ENCODE peak calls at places on chromosomes 16 and 17, in four cellular contexts. One of them, this sample, is unnamed.
A peak's percentile ranks its signal among the peaks of the same experiment; 100 is the strongest.

GRCh38 chr17:68457168-68457538 is at the start of gene WIPI1:
- DNase-seq in K562: no peak
- DNase-seq in CD8-positive, alpha-beta T cell: no peak
- DNase-seq in B cell: no peak
- DNase-seq in this sample: no peak

GRCh38 chr17:79042421-79043190 is 18.6 kb downstream of the C1QTNF1 start:
- DNase-seq in CD8-positive, alpha-beta T cell: peak; percentile 58
- DNase-seq in K562: peak; percentile 54
- DNase-seq in B cell: peak; percentile 69
- DNase-seq in this sample: peak; percentile 72

GRCh38 chr17:57459286-57459915 is 203.1 kb downstream of the MSI2 start:
- DNase-seq in CD8-positive, alpha-beta T cell: no peak
- DNase-seq in K562: peak; percentile 81
- DNase-seq in B cell: no peak
- DNase-seq in this sample: no peak

GRCh38 chr17:2050246-2050866 is 4.5 kb upstream of the HIC1 start:
- DNase-seq in CD8-positive, alpha-beta T cell: peak; percentile 61
- DNase-seq in K562: peak; percentile 85
- DNase-seq in B cell: peak; percentile 89
- DNase-seq in this sample: peak; percentile 62

GRCh38 chr16:83895942-83896341 is 3.0 kb upstream of the MLYCD start:
- DNase-seq in B cell: no peak
- DNase-seq in K562: no peak
- DNase-seq in CD8-positive, alpha-beta T cell: no peak
- DNase-seq in this sample: no peak

GRCh38 chr17:81552244-81553017 is at the start of gene FAAP100:
- DNase-seq in B cell: peak; percentile 91
- DNase-seq in CD8-positive, alpha-beta T cell: peak; percentile 79
- DNase-seq in K562: peak; percentile 89
- DNase-seq in this sample: peak; percentile 86

GRCh38 chr17:4812690-4813089 is 5.7 kb downstream of the PLD2 start:
- DNase-seq in B cell: no peak
- DNase-seq in CD8-positive, alpha-beta T cell: no peak
- DNase-seq in K562: no peak
- DNase-seq in this sample: no peak

GRCh38 chr17:58630883-58631522 is 60.8 kb downstream of the TEX14 start:
- DNase-seq in K562: peak; percentile 88
- DNase-seq in B cell: peak; percentile 70
- DNase-seq in CD8-positive, alpha-beta T cell: peak; percentile 3
- DNase-seq in this sample: peak; percentile 46

GRCh38 chr16:61074324-61074723 is 961.9 kb downstream of the CDH8 start:
- DNase-seq in CD8-positive, alpha-beta T cell: no peak
- DNase-seq in K562: no peak
- DNase-seq in B cell: no peak
- DNase-seq in this sample: no peak

GRCh38 chr17:60445144-60445543 is 22.9 kb downstream of the CHCT1 start:
- DNase-seq in K562: no peak
- DNase-seq in CD8-positive, alpha-beta T cell: no peak
- DNase-seq in B cell: no peak
- DNase-seq in this sample: no peak

GRCh38 chr16:22030087-22030812 is 22.3 kb downstream of the MOSMO start:
- DNase-seq in CD8-positive, alpha-beta T cell: no peak
- DNase-seq in K562: no peak
- DNase-seq in B cell: no peak
- DNase-seq in this sample: no peak

GRCh38 chr17:57242148-57242547 is 14.2 kb upstream of the MSI2 start:
- DNase-seq in CD8-positive, alpha-beta T cell: no peak
- DNase-seq in K562: no peak
- DNase-seq in B cell: no peak
- DNase-seq in this sample: no peak

GRCh38 chr17:40542562-40543411 is 22.5 kb downstream of the CCR7 start:
- DNase-seq in K562: no peak
- DNase-seq in B cell: peak; percentile 57
- DNase-seq in CD8-positive, alpha-beta T cell: no peak
- DNase-seq in this sample: no peak

GRCh38 chr16:48384982-48385271 is 286 bp downstream of the SIAH1 start:
- DNase-seq in K562: peak; percentile 51
- DNase-seq in B cell: no peak
- DNase-seq in CD8-positive, alpha-beta T cell: no peak
- DNase-seq in this sample: no peak

GRCh38 chr16:4682616-4683254 is 10.6 kb upstream of the NUDT16L1 start:
- DNase-seq in CD8-positive, alpha-beta T cell: no peak
- DNase-seq in K562: peak; percentile 59
- DNase-seq in B cell: no peak
- DNase-seq in this sample: peak; percentile 65

GRCh38 chr17:51435641-51436091 is 175.3 kb downstream of the UTP18 start:
- DNase-seq in B cell: peak; percentile 4
- DNase-seq in CD8-positive, alpha-beta T cell: no peak
- DNase-seq in K562: peak; percentile 62
- DNase-seq in this sample: peak; percentile 64
- TF ChIP-seq CTCF in B cell: no peak
- TF ChIP-seq CTCF in CD8-positive, alpha-beta T cell: no peak
- TF ChIP-seq CTCF in K562: peak; percentile 65
- TF ChIP-seq CTCF in this sample: peak; percentile 33

GRCh38 chr17:55304171-55304859 is 39.6 kb downstream of the HLF start:
- DNase-seq in CD8-positive, alpha-beta T cell: no peak
- DNase-seq in B cell: no peak
- DNase-seq in K562: no peak
- DNase-seq in this sample: no peak

GRCh38 chr17:55303008-55303493 is 38.3 kb downstream of the HLF start:
- DNase-seq in K562: no peak
- DNase-seq in B cell: no peak
- DNase-seq in CD8-positive, alpha-beta T cell: no peak
- DNase-seq in this sample: no peak

GRCh38 chr17:55305321-55306087 is 40.7 kb downstream of the HLF start:
- DNase-seq in K562: no peak
- DNase-seq in CD8-positive, alpha-beta T cell: no peak
- DNase-seq in B cell: no peak
- DNase-seq in this sample: no peak

GRCh38 chr17:55302407-55302787 is 37.6 kb downstream of the HLF start:
- DNase-seq in CD8-positive, alpha-beta T cell: no peak
- DNase-seq in K562: no peak
- DNase-seq in B cell: no peak
- DNase-seq in this sample: no peak

DNA sequence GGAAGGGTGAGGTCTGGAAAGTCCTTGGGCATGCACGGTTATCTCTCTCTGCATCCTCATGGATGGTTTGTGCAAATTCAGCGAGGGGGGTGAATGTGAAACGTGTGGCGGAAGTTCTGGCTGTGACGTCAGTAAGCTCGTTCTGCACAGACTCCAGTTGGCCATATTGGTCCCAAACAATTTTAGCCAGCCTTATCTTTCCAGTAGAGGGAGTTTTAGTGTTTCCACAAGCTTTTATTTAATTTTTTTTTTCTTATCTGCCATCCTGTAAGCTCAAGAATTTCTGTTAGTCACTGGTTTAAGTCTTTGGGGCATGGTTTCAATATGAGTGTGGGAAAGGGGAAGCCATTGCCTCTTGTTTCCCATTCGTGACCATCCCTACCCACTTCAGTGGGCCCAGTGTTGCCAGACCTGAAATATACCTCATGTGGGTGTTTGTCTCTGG is 39.0 kb downstream of the HLF start:
- DNase-seq in CD8-positive, alpha-beta T cell: no peak
- DNase-seq in B cell: no peak
- DNase-seq in K562: peak; percentile 38
- DNase-seq in this sample: no peak
- TF ChIP-seq CTCF in CD8-positive, alpha-beta T cell: no peak
- TF ChIP-seq CTCF in B cell: no peak
- TF ChIP-seq CTCF in K562: peak; percentile 51
- TF ChIP-seq CTCF in this sample: no peak

GRCh38 chr16:12802048-12802447 is 1.6 kb downstream of the CPPED1 start:
- DNase-seq in CD8-positive, alpha-beta T cell: no peak
- DNase-seq in K562: no peak
- DNase-seq in B cell: no peak
- DNase-seq in this sample: no peak

GRCh38 chr16:12802661-12803060 is 1.0 kb downstream of the CPPED1 start:
- DNase-seq in B cell: no peak
- DNase-seq in K562: peak; percentile 22
- DNase-seq in CD8-positive, alpha-beta T cell: no peak
- DNase-seq in this sample: no peak

GRCh38 chr16:12804395-12804794 is 708 bp upstream of the CPPED1 start:
- DNase-seq in CD8-positive, alpha-beta T cell: no peak
- DNase-seq in B cell: no peak
- DNase-seq in K562: no peak
- DNase-seq in this sample: no peak

GRCh38 chr16:12805091-12805490 is 1.4 kb upstream of the CPPED1 start:
- DNase-seq in CD8-positive, alpha-beta T cell: no peak
- DNase-seq in B cell: no peak
- DNase-seq in K562: no peak
- DNase-seq in this sample: no peak

DNA sequence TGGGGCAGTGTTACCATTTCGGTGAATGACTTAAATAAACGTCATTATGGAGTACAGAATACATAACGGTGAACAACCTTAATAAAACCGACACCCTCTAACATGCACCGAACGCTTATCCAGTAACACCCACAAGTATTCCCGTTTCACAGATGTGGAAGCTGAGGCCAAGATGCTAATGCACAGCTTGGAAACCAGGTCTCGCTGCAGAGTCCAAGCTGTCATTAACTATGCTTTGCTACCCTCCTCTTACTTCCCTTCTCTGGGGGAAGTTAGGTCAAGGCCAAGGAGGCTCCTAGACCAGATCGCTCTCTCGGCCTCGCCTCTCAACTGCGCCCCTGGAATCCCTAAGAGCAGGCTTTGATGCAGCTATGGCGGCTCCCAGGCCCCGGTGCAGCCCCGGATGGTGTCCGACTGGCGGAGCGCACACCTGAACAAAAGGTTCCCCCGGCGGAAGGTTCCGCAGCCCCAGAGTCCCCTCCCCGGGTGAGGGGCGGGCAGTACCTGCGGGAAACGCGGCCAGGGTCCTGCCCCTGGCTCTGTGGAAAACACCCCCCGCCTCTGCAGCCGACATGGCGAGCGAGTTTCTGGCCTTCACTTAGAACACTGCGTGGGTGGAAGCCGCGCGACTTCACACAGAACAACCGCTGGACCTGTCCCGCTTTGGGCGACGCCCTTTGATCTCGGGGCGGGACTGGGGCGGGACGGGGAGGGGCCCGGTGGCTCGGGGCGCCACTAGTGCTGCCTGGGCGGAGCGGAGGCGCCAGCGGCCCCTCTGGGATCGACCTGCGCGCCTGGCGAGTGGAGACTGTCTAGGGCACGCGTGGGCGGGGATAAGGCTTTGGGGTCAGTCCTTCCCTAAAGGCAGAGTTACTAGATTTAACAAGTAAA is at the start of gene CPPED1:
- DNase-seq in K562: peak; percentile 98
- DNase-seq in CD8-positive, alpha-beta T cell: peak; percentile 87
- DNase-seq in B cell: peak; percentile 94
- DNase-seq in this sample: peak; percentile 85
- TF ChIP-seq CTCF in K562: no peak
- TF ChIP-seq CTCF in CD8-positive, alpha-beta T cell: no peak
- TF ChIP-seq CTCF in B cell: no peak
- TF ChIP-seq CTCF in this sample: no peak

GRCh38 chr17:35819456-35819855 is 10.2 kb downstream of the TAF15 start:
- DNase-seq in CD8-positive, alpha-beta T cell: no peak
- DNase-seq in K562: no peak
- DNase-seq in B cell: no peak
- DNase-seq in this sample: no peak
- TF ChIP-seq CTCF in CD8-positive, alpha-beta T cell: no peak
- TF ChIP-seq CTCF in K562: no peak
- TF ChIP-seq CTCF in B cell: no peak
- TF ChIP-seq CTCF in this sample: no peak

GRCh38 chr16:23348579-23349469 is 46.7 kb downstream of the SCNN1B start:
- DNase-seq in K562: peak; percentile 29
- DNase-seq in CD8-positive, alpha-beta T cell: no peak
- DNase-seq in B cell: no peak
- DNase-seq in this sample: peak; percentile 7
- TF ChIP-seq CTCF in K562: peak; percentile 22
- TF ChIP-seq CTCF in CD8-positive, alpha-beta T cell: no peak
- TF ChIP-seq CTCF in B cell: peak; percentile 12
- TF ChIP-seq CTCF in this sample: no peak

GRCh38 chr16:26464576-26465266 is 602.0 kb upstream of the C16orf82 start:
- DNase-seq in K562: peak; percentile 1
- DNase-seq in B cell: no peak
- DNase-seq in CD8-positive, alpha-beta T cell: no peak
- DNase-seq in this sample: no peak
- TF ChIP-seq CTCF in K562: peak; percentile 15
- TF ChIP-seq CTCF in B cell: no peak
- TF ChIP-seq CTCF in CD8-positive, alpha-beta T cell: no peak
- TF ChIP-seq CTCF in this sample: no peak

This sample was measured in endothelial cell.